ENCODE peak calls at places on chromosomes 16 and 17, in ten cellular contexts. B, R, C, N, M, U, X, T, J and I are unnamed samples. For H3K9me3, the result is how much of the 10 kb centered on the place peaks cover.

GRCh38 chr16:13480801-13481200 is 439.2 kb upstream of the ERCC4 start:
- DNase-seq in U (no peak), C (no peak), M (no peak), B (no peak), R (no peak), T (no peak), N (no peak), J (no peak), X (no peak), I (no peak)

GRCh38 chr17:82838386-82839063 is 1.3 kb downstream of the ZNF750 start:
- DNase-seq in N (peak), X (no peak), M (no peak), T (no peak), R (peak), U (no peak), C (no peak), B (peak), J (peak), I (peak)

GRCh38 chr16:49036126-49036525 is 245.5 kb downstream of the CBLN1 start:
- DNase-seq in B (no peak), X (no peak), T (no peak), M (no peak), R (no peak), N (no peak), J (no peak), C (no peak), U (no peak), I (no peak)

GRCh38 chr16:70437017-70437581 is 1.8 kb downstream of the ST3GAL2 start:
- DNase-seq in R (no peak), X (no peak), T (no peak), U (no peak), C (peak), B (no peak), N (no peak), M (peak), J (no peak), I (no peak)

GRCh38 chr17:80780381-80781187 is 211.1 kb upstream of the CHMP6 start:
- DNase-seq in T (peak), C (no peak), U (no peak), M (no peak), N (no peak), X (no peak), R (no peak), J (no peak), B (no peak), I (no peak)

GRCh38 chr16:29760567-29761279 is 14.9 kb upstream of the C16orf54 start:
- DNase-seq in T (no peak), J (no peak), U (no peak), N (peak), B (no peak), C (no peak), M (no peak), X (no peak), R (no peak), I (no peak)

GRCh38 chr16:51164167-51164566 is 13.1 kb upstream of the SALL1 start:
- DNase-seq in M (no peak), T (no peak), C (no peak), N (no peak), B (no peak), J (no peak), U (no peak), R (no peak), X (no peak), I (no peak)

GRCh38 chr17:56316604-56317003 is 163.3 kb downstream of the ANKFN1 start:
- DNase-seq in N (no peak), X (no peak), B (no peak), T (no peak), M (no peak), J (no peak), C (no peak), R (no peak), U (no peak), I (no peak)

GRCh38 chr16:89984215-89984614 is 35.0 kb downstream of the DBNDD1 start:
- DNase-seq in U (no peak), T (no peak), C (no peak), B (no peak), M (no peak), R (no peak), X (no peak), J (no peak), N (no peak), I (no peak)

GRCh38 chr16:8023326-8023725 is 567.0 kb downstream of the TMEM114 start:
- DNase-seq in B (no peak), J (no peak), R (no peak), C (no peak), M (no peak), T (no peak), X (no peak), N (no peak), U (no peak), I (no peak)

GRCh38 chr17:63305857-63306256 is 140.2 kb downstream of the CYB561 start:
- DNase-seq in T (no peak), B (no peak), N (no peak), M (no peak), J (no peak), U (no peak), X (no peak), C (peak), R (no peak), I (no peak)

GRCh38 chr17:8237175-8237574 is 10.7 kb downstream of the CTC1 start:
- DNase-seq in U (no peak), J (no peak), R (no peak), N (no peak), B (no peak), X (no peak), T (no peak), C (no peak), M (no peak), I (no peak)

GRCh38 chr16:21169249-21169981 is 10.9 kb downstream of the LDAF1 start:
- DNase-seq in X (no peak), N (no peak), C (no peak), R (no peak), B (no peak), M (no peak), T (no peak), J (no peak), U (no peak), I (no peak)

GRCh38 chr17:61410555-61411089 is 11.0 kb downstream of the TBX2 start:
- DNase-seq in M (peak), J (peak), C (peak), T (no peak), X (no peak), N (peak), R (peak), B (peak), U (peak), I (no peak)

GRCh38 chr17:37373530-37374159 is 2.1 kb upstream of the C17orf78 start:
- DNase-seq in M (peak), U (peak), C (peak), R (peak), J (peak), X (peak), T (no peak), B (no peak), N (peak), I (peak)
- TF ChIP-seq POLR2A in M (no peak), U (no peak), C (no peak), R (no peak), J (no peak), X (no peak), T (no peak), B (no peak), N (no peak), I (no peak)

GRCh38 chr16:35186045-35186759 is 1726.8 kb downstream of the TP53TG3F start:
- DNase-seq in N (no peak), U (no peak), M (no peak), R (no peak), T (no peak), J (no peak), B (peak), X (no peak), C (no peak), I (no peak)
- H3K9me3 ChIP-seq in N (under half), U (half or more), M (half or more), R (under half), T (under half), J (under half), B (under half), X (under half), C (under half), I (under half)

GRCh38 chr16:1193825-1194581 is 31.1 kb downstream of the TPSG1 start:
- DNase-seq in R (no peak), N (no peak), M (peak), U (no peak), X (no peak), C (no peak), J (no peak), T (no peak), B (no peak), I (no peak)
- TF ChIP-seq POLR2A in R (no peak), N (no peak), M (no peak), U (no peak), X (no peak), C (no peak), J (no peak), T (no peak), B (no peak), I (no peak)

GRCh38 chr16:88780100-88781062 is 4.6 kb downstream of the PIEZO1 start:
- DNase-seq in N (no peak), M (no peak), J (no peak), T (no peak), C (no peak), X (no peak), B (peak), U (no peak), R (no peak), I (no peak)

GRCh38 chr16:88777801-88778415 is 7.1 kb downstream of the PIEZO1 start:
- DNase-seq in C (no peak), U (no peak), R (no peak), N (no peak), X (no peak), T (no peak), J (no peak), B (no peak), M (no peak), I (no peak)

GRCh38 chr16:88781140-88782077 is 3.6 kb downstream of the PIEZO1 start:
- DNase-seq in J (no peak), X (no peak), C (no peak), B (peak), U (no peak), N (no peak), T (no peak), M (no peak), R (no peak), I (no peak)

GRCh38 chr16:88778541-88779065 is 6.4 kb downstream of the PIEZO1 start:
- DNase-seq in R (no peak), J (no peak), U (no peak), T (no peak), C (no peak), X (no peak), B (no peak), M (no peak), N (no peak), I (no peak)

GRCh38 chr16:88779406-88780099 is 5.5 kb downstream of the PIEZO1 start:
- DNase-seq in N (peak), X (no peak), T (no peak), B (no peak), C (no peak), J (no peak), M (no peak), R (peak), U (no peak), I (no peak)
- H3K9me3 ChIP-seq in N (under half), X (under half), T (under half), B (under half), C (under half), J (under half), M (under half), R (under half), U (under half), I (under half)

GRCh38 chr16:75226550-75227360 is 8.0 kb downstream of the CTRB1 start:
- DNase-seq in M (no peak), X (no peak), T (no peak), N (no peak), B (no peak), R (no peak), C (peak), U (no peak), J (no peak), I (no peak)

GRCh38 chr16:75228143-75228976 is 9.6 kb downstream of the CTRB1 start:
- DNase-seq in M (no peak), J (no peak), T (no peak), C (no peak), R (no peak), N (no peak), X (no peak), B (no peak), U (no peak), I (no peak)

GRCh38 chr16:75229172-75230031 is 10.6 kb downstream of the CTRB1 start:
- DNase-seq in B (peak), N (no peak), M (no peak), C (no peak), R (no peak), T (no peak), X (no peak), J (no peak), U (no peak), I (no peak)

GRCh38 chr16:75225678-75226515 is 7.1 kb downstream of the CTRB1 start:
- DNase-seq in R (peak), C (peak), J (no peak), N (no peak), X (no peak), U (no peak), M (no peak), T (no peak), B (peak), I (no peak)

GRCh38 chr16:75227361-75228142 is 8.8 kb downstream of the CTRB1 start:
- DNase-seq in N (no peak), M (no peak), R (no peak), T (no peak), U (no peak), B (no peak), C (peak), J (no peak), X (no peak), I (no peak)
- TF ChIP-seq POLR2A in N (no peak), M (peak), R (no peak), T (no peak), U (no peak), B (no peak), C (peak), J (no peak), X (no peak), I (no peak)

DNA sequence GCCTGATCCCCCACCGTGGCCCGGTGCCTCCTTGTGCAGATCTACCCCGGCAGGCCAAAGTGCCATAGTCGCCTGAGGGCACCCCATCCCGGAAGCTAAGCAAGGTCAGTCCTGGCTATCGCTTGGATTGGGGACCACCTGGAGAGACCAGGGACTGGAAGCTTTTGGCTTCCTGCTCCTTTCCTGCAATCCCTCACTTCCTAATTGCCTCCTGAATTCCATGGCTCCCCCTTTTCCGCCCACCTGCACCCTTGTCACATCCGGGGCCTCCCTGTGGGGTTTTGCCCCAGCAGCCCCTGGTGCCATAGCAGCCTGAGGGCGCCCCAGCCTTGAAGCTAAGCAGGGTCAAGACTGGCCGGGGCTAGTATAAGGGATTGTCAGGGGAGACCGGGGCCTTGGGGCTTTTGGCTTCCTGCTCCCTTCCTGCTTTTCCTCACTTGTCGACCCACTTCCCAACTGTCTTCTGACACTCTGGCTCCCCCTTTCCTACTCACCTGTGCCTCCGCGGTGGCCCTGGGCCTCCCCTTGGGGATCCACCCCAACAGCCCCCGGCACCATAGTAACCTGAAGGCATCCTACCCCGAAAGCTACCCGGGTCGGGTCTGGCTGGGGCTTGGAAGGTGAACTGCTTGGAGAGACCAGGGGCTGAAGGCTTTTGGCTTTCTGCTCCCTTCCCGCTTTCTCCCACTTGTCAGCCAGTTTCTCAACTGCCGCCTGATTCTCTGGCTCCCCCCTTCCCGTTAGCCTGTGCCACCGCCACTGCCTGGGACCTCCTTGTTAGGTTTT is 2293.6 kb downstream of the TP53TG3F start:
- DNase-seq in J (no peak), U (no peak), B (peak), N (no peak), X (no peak), R (no peak), T (no peak), M (no peak), C (no peak), I (no peak)
- H3K9me3 ChIP-seq in J (half or more), U (half or more), B (under half), N (under half), X (under half), R (under half), T (under half), M (half or more), C (under half), I (under half)

GRCh38 chr17:27525316-27525715 is 69.1 kb downstream of the KSR1 start:
- DNase-seq in X (no peak), T (no peak), M (no peak), J (no peak), B (peak), C (no peak), U (no peak), N (no peak), R (no peak), I (no peak)
- TF ChIP-seq POLR2A in X (no peak), T (no peak), M (no peak), J (no peak), B (no peak), C (no peak), U (no peak), N (no peak), R (no peak), I (no peak)